ENCODE peak calls at places on chromosomes 11 and 22, in four cellular contexts. J is skeletal muscle cell, H is lower lobe of right lung, N is adrenal gland. Y is an unnamed sample.

GRCh38 chr11:95767498-95767897 is 22.1 kb downstream of the FAM76B start:
- DNase-seq in J (peak; percentile 48), H (no peak), N (no peak), Y (no peak)

GRCh38 chr11:62627718-62628117 is 5.9 kb upstream of the B3GAT3 start:
- DNase-seq in H (no peak), N (no peak), J (no peak), Y (no peak)

GRCh38 chr11:95068549-95068948 is 1.8 kb downstream of the SRSF8 start:
- DNase-seq in J (peak; percentile 84), H (peak; percentile 82), N (peak; percentile 78), Y (peak; percentile 85)

GRCh38 chr11:133306019-133306418 is 226.3 kb downstream of the OPCML start:
- DNase-seq in H (no peak), J (no peak), N (no peak), Y (no peak)

GRCh38 chr11:107999759-108000455 is 8.8 kb upstream of the CUL5 start:
- DNase-seq in J (no peak), H (no peak), N (no peak), Y (no peak)

GRCh38 chr22:30204015-30204741 is 42.4 kb downstream of the LIF start:
- DNase-seq in H (no peak), J (no peak), N (no peak), Y (no peak)

GRCh38 chr11:66417000-66417399 is 3.8 kb upstream of the NPAS4 start:
- DNase-seq in H (no peak), N (no peak), J (no peak), Y (no peak)

GRCh38 chr11:106202935-106203620 is 125.6 kb downstream of the AASDHPPT start:
- DNase-seq in N (no peak), J (no peak), H (no peak), Y (no peak)

GRCh38 chr22:21866821-21867527 is 471 bp downstream of the MAPK1 start:
- DNase-seq in N (peak; percentile 40), J (no peak), H (peak; percentile 54), Y (peak; percentile 15)

GRCh38 chr22:36873614-36874308 is 13.0 kb downstream of the NCF4 start:
- DNase-seq in N (no peak), J (peak; percentile 17), H (peak; percentile 81), Y (no peak)

GRCh38 chr11:13358871-13359270 is 81.3 kb downstream of the BMAL1 start:
- DNase-seq in J (no peak), H (no peak), N (no peak), Y (no peak)

GRCh38 chr22:30235687-30236170 is 10.8 kb downstream of the LIF start:
- DNase-seq in J (peak; percentile 78), N (no peak), H (no peak), Y (no peak)

GRCh38 chr11:74013141-74013540 is 4.3 kb upstream of the UCP3 start:
- DNase-seq in N (no peak), H (no peak), J (no peak), Y (no peak)

GRCh38 chr11:45847908-45848316 is 637 bp downstream of the CRY2 start:
- DNase-seq in H (peak; percentile 75), N (peak; percentile 55), J (no peak), Y (peak; percentile 69)

GRCh38 chr22:18033204-18033998 is 9.0 kb upstream of the MICAL3 start:
- DNase-seq in J (no peak), N (no peak), H (no peak), Y (no peak)

GRCh38 chr11:61145228-61146005 is 15.8 kb downstream of the VPS37C start:
- DNase-seq in J (no peak), N (no peak), H (peak; percentile 26), Y (no peak)

GRCh38 chr11:111975076-111975806 is 38.1 kb downstream of the DIXDC1 start:
- DNase-seq in J (no peak), H (no peak), N (peak; percentile 38), Y (no peak)

GRCh38 chr11:95922536-95923440 is 1.1 kb downstream of the MTMR2 start:
- DNase-seq in J (no peak), H (no peak), N (no peak), Y (no peak)

GRCh38 chr11:75029836-75030631 is 41.3 kb downstream of the NEU3 start:
- DNase-seq in H (no peak), J (no peak), N (peak; percentile 57), Y (no peak)

GRCh38 chr11:44361883-44362282 is 51.9 kb upstream of the ALX4 start:
- DNase-seq in N (no peak), J (no peak), H (no peak), Y (no peak)

GRCh38 chr11:64245797-64246623 is 733 bp downstream of the PPP1R14B start:
- DNase-seq in H (peak; percentile 76), J (peak; percentile 81), N (peak; percentile 84), Y (peak; percentile 93)

GRCh38 chr11:120208777-120209176 is 2.1 kb upstream of the OAF start:
- DNase-seq in J (peak; percentile 55), H (no peak), N (peak; percentile 73), Y (no peak)

GRCh38 chr11:86151188-86152005 is 82.5 kb upstream of the PICALM start:
- DNase-seq in H (no peak), N (no peak), J (no peak), Y (no peak)

GRCh38 chr11:35305670-35306382 is 113.5 kb downstream of the SLC1A2 start:
- DNase-seq in N (peak; percentile 68), J (no peak), H (no peak), Y (peak; percentile 35)

GRCh38 chr11:69775163-69775755 is at the start of gene FGF4:
- DNase-seq in N (no peak), H (no peak), J (no peak), Y (no peak)
- H3K4me3 ChIP-seq in N (no peak within 1 kb of the TSS), H (no peak within 1 kb of the TSS), J (no peak within 1 kb of the TSS), Y (no peak within 1 kb of the TSS)

GRCh38 chr11:128903248-128904041 is 12.3 kb downstream of the KCNJ5 start:
- DNase-seq in J (no peak), N (peak; percentile 46), H (peak; percentile 66), Y (no peak)
- H3K4me3 ChIP-seq in J (no peak overlapping the region), N (no peak overlapping the region), H (no peak overlapping the region), Y (no peak overlapping the region)

GRCh38 chr11:47946682-47947575 is 33.4 kb upstream of the PTPRJ start:
- DNase-seq in N (peak; percentile 74), J (peak; percentile 81), H (peak; percentile 85), Y (no peak)
- H3K4me3 ChIP-seq in N (no peak overlapping the region), J (no peak overlapping the region), H (no peak overlapping the region), Y (no peak overlapping the region)

GRCh38 chr11:1870721-1871466 is 18.0 kb downstream of the LSP1 start:
- DNase-seq in N (no peak), H (peak; percentile 74), J (no peak), Y (peak; percentile 64)
- H3K4me3 ChIP-seq in N (peak overlapping the region; percentile 25), H (peak overlapping the region; percentile 25), J (no peak overlapping the region), Y (no peak overlapping the region)

GRCh38 chr22:19603767-19604166 is 79.6 kb upstream of the CLDN5 start:
- DNase-seq in J (no peak), H (no peak), N (no peak), Y (no peak)
- H3K4me3 ChIP-seq in J (no peak overlapping the region), H (no peak overlapping the region), N (no peak overlapping the region), Y (no peak overlapping the region)

DNA sequence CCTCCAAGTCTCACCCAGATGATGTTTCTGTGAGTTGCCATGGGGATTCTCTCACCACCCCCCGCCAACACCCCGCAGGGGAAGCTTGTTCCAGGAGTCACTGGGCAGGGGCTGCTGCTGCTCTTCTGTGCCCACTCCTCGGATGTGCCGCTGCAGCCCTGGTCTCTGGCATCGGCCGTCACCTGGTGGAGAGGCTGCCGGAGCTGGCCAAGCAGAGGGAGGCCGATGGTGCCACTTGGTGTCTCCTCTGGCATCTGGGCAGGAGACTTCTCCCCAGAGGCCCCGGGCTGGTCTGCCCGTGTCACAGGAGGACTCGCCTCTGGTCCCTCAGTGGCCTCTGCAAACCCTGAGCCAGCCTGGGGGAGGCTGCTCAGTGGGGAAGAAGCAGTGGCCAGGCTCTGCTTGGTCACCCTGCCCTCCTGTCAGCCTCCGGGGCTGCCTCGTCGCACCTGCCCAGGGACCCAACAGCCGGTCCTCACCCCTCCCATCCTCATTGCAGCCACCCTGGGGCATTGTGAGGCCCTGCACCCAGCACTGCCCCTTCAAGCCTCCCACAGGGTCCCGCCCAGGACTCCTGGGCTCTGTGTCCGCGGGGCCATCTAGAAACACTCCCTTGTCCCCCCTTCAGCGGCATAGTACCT is 420 bp upstream of the ADORA2A start:
- DNase-seq in J (no peak), H (no peak), N (no peak), Y (no peak)
- H3K4me3 ChIP-seq in J (no peak overlapping the region), H (peak overlapping the region; percentile 37), N (no peak overlapping the region), Y (peak overlapping the region; percentile 75)

GRCh38 chr11:115745041-115745440 is 240.8 kb upstream of the CADM1 start:
- DNase-seq in N (no peak), H (no peak), J (no peak), Y (no peak)
- H3K4me3 ChIP-seq in N (no peak overlapping the region), H (no peak overlapping the region), J (no peak overlapping the region), Y (no peak overlapping the region)